ENCODE peak calls at places on chromosomes 7 and 10, in six cellular contexts. B is A549, J is endothelial cell of umbilical vein, E is GM12878, H is HepG2, O is K562. Z is an unnamed sample.
A peak's percentile ranks its signal among the peaks of the same experiment; 100 is the strongest.

GRCh38 chr7:5679741-5680473 is 101.6 kb downstream of the RNF216 start:
- DNase-seq in J (no peak), E (no peak), B (no peak), H (no peak), O (no peak), Z (peak; percentile 88)

GRCh38 chr10:15140640-15141039 is 27.9 kb downstream of the NMT2 start:
- DNase-seq in H (no peak), B (no peak), E (no peak), J (no peak), O (no peak), Z (no peak)

GRCh38 chr7:43572516-43573049 is 10.3 kb upstream of the STK17A start:
- DNase-seq in J (peak; percentile 80), O (peak; percentile 33), B (peak; percentile 49), H (no peak), E (no peak), Z (peak; percentile 99)

GRCh38 chr7:145797507-145797906 is 319.1 kb upstream of the CNTNAP2 start:
- DNase-seq in H (no peak), O (no peak), J (no peak), B (no peak), E (no peak), Z (no peak)

GRCh38 chr7:52565980-52566379 is 469.5 kb upstream of the POM121L12 start:
- DNase-seq in B (no peak), H (no peak), J (no peak), E (no peak), O (no peak), Z (no peak)

GRCh38 chr7:26375604-26376207 is 84.0 kb downstream of the SNX10 start:
- DNase-seq in H (no peak), O (no peak), J (peak; percentile 61), E (no peak), B (no peak), Z (peak; percentile 66)

GRCh38 chr10:114306116-114306973 is 67.3 kb downstream of the VWA2 start:
- DNase-seq in H (no peak), E (no peak), J (no peak), O (no peak), B (peak; percentile 88), Z (no peak)

GRCh38 chr10:100653957-100654834 is 91.2 kb upstream of the PAX2 start:
- DNase-seq in B (no peak), J (no peak), H (no peak), O (peak; percentile 46), E (no peak), Z (peak; percentile 67)

GRCh38 chr7:26278769-26279168 is 12.9 kb upstream of the SNX10 start:
- DNase-seq in H (peak; percentile 49), E (no peak), B (peak; percentile 55), J (no peak), O (peak; percentile 44), Z (peak; percentile 80)

GRCh38 chr10:93992400-93993030 is 1.2 kb upstream of the PLCE1 start:
- DNase-seq in E (no peak), H (no peak), O (no peak), B (peak; percentile 62), J (no peak), Z (no peak)

GRCh38 chr10:28367865-28368541 is 65.1 kb upstream of the MPP7 start:
- DNase-seq in H (no peak), B (no peak), E (peak; percentile 68), O (no peak), J (no peak), Z (peak; percentile 30)

GRCh38 chr10:5659702-5660528 is 6.5 kb downstream of the ASB13 start:
- DNase-seq in J (no peak), B (peak; percentile 43), E (no peak), H (peak; percentile 96), O (no peak), Z (peak; percentile 89)

GRCh38 chr10:50286517-50286916 is 35.2 kb upstream of the ASAH2 start:
- DNase-seq in E (no peak), J (no peak), H (no peak), B (no peak), O (no peak), Z (no peak)

GRCh38 chr10:124348801-124349200 is 69.9 kb downstream of the OAT start:
- DNase-seq in H (no peak), B (no peak), E (no peak), J (no peak), O (no peak), Z (no peak)

GRCh38 chr7:22319424-22320403 is 37.2 kb downstream of the RAPGEF5 start:
- DNase-seq in O (no peak), H (no peak), J (no peak), B (no peak), E (no peak), Z (no peak)

GRCh38 chr7:79176859-79177477 is 276.5 kb downstream of the MAGI2 start:
- DNase-seq in E (no peak), H (peak; percentile 10), B (peak; percentile 5), O (no peak), J (peak; percentile 53), Z (peak; percentile 61)

GRCh38 chr7:139043823-139044812 is 8.3 kb upstream of the ZC3HAV1L start:
- DNase-seq in E (no peak), O (peak; percentile 92), J (peak; percentile 21), H (peak; percentile 16), B (no peak), Z (peak; percentile 85)

GRCh38 chr10:71233491-71233892 is 21.1 kb downstream of the UNC5B start:
- DNase-seq in B (no peak), J (no peak), E (no peak), O (no peak), H (no peak), Z (no peak)

GRCh38 chr7:37341033-37341630 is 107.5 kb downstream of the ELMO1 start:
- DNase-seq in O (no peak), J (no peak), B (no peak), E (peak; percentile 53), H (no peak), Z (peak; percentile 58)
- H3K4me3 ChIP-seq in O (no peak overlapping the region), J (no peak overlapping the region), B (no peak overlapping the region), E (peak overlapping the region; percentile 69), H (no peak overlapping the region), Z (peak overlapping the region; percentile 90)

DNA sequence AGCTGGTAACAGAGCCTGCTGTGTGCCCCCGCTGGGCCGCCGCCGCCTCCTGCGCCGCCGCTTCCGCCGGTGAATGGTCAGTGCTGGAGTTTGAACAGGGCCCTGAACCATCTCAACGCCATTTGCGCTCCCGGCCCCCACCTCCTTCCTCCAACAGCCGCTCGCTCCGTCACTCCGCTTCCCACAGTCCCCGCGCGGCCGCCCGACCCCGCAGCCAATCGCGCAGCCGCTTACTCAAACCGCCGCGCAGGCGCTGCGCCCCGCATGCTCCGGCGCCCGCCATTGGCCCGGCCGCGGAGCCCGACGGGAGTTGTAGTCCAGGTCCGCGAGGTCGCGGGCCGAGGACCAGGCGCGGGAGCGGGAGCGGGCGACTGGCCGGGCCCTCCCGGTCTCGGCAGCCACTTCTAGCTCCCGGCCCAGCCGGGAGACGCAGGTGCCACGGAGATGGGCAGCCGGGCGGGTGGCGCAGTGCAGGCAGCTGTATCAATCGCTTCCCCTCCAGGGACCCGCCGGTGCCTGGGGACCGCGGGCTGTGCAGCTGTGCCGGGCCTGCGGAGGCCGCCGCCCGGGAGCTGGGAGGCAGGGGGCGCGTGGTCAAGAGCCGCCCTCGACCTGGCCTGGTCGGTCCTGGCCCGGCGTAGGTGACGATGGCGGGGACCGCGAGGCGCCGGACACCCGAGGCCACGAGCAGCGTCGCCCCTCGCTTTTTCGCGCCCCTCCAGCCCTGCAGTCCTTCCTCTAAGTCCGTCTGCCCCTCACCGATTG is at the start of gene WAPL:
- DNase-seq in O (peak; percentile 92), J (peak; percentile 96), H (peak; percentile 87), E (peak; percentile 59), B (peak; percentile 95), Z (peak; percentile 98)
- TF ChIP-seq POLR2A in O (peak; percentile 71), J (peak; percentile 63), H (peak; percentile 60), E (peak; percentile 80), B (peak; percentile 55), Z (peak; percentile 73)

DNA sequence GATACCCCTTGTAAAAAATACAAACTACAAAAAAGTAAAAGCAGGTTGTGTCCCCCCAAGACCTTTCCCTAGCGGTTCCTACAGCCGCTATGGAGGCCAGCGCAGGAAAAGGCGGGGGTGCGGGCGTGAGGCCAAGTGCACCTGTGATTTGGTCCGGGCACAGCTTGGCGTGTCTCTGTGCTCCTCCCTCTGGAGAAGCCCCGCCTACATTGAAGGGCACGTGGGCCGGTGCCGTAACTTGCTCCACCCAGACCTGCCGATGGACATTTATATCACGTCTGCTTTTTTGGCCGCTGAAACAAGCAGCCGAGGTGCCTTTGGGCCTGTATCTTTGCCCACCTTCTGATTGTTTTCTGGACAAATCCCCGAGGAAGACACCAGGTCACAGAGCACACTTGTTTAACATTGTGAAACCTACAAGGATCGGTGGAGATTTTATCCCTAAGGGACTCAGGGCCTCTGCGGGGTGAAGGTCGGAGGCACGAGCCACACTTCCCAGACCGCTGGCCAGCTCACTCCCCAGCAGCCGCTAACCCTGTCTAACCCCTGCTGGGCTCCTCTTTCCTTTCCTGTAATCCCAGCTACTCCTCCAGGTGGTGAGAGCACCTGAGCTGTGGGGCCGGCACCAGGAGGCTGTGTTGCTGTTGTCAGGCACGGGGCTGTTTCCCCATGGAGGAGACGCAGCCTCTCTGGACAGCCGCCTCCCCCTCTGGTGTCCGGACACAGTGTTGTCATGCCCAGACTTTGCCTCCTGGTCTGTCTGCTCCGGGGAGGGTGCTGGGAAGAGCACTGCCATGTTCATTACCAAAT is 18.8 kb upstream of the INPP5A start:
- DNase-seq in E (no peak), H (peak; percentile 79), B (no peak), O (peak; percentile 65), J (no peak), Z (no peak)
- TF ChIP-seq MYC in E (no peak), H (peak; percentile 68), B (no peak), O (no peak), J (no peak), Z (no peak)

DNA sequence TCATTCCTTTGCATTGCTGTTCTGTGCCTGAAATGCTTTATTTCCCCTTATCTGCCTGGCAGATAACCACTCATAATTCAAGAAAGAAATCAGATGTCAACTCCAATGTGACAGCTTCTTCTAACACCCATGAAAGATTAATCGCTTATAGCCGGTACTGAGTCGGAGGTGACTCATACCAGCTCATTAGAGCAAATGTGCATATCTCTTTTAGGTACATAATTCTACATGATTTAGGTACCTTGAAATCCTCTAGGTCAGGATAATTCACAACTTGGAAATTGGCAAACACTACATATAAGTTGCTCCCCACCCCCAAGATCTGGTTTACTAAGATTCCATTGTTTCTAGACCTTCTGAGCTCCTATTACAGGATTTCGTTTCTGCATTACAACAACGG is 554.4 kb upstream of the SORCS1 start:
- DNase-seq in E (no peak), J (no peak), H (no peak), B (no peak), O (no peak), Z (no peak)
- H3K4me3 ChIP-seq in E (no peak overlapping the region), J (no peak overlapping the region), H (no peak overlapping the region), B (no peak overlapping the region), O (no peak overlapping the region), Z (no peak overlapping the region)

GRCh38 chr10:11610151-11610854 is 1.1 kb downstream of the USP6NL start:
- DNase-seq in O (no peak), J (peak; percentile 55), H (no peak), B (no peak), E (no peak), Z (peak; percentile 6)

GRCh38 chr10:11609492-11610093 is 1.9 kb downstream of the USP6NL start:
- DNase-seq in E (peak; percentile 78), J (no peak), B (no peak), H (no peak), O (no peak), Z (no peak)

GRCh38 chr10:11610855-11611247 is 599 bp downstream of the USP6NL start:
- DNase-seq in H (no peak), O (no peak), J (no peak), E (no peak), B (peak; percentile 25), Z (peak; percentile 52)

GRCh38 chr10:11612004-11613001 is 853 bp upstream of the USP6NL start:
- DNase-seq in B (no peak), H (no peak), E (no peak), J (peak; percentile 55), O (no peak), Z (peak; percentile 49)

GRCh38 chr10:11611248-11612003 is at the start of gene USP6NL:
- DNase-seq in O (peak; percentile 93), H (peak; percentile 70), E (no peak), J (peak; percentile 88), B (peak; percentile 73), Z (peak; percentile 83)
- TF ChIP-seq POLR2A in O (peak; percentile 83), H (peak; percentile 69), E (peak; percentile 74), J (peak; percentile 64), B (peak; percentile 58), Z (peak; percentile 55)